ENCODE peak calls at places on chromosomes 6 and 20, in ten cellular contexts. S, A, J, T, U, Q, N, E, V and O are unnamed samples.

GRCh38 chr6:111841822-111842221 is 31.4 kb downstream of the FYN start:
- DNase-seq in S (no peak), A (no peak), J (no peak), T (no peak), U (no peak), Q (no peak), N (no peak), E (peak; percentile 34), V (no peak), O (no peak)

GRCh38 chr6:143559101-143559500 is 47.6 kb upstream of the FUCA2 start:
- DNase-seq in S (no peak), A (no peak), J (no peak), T (no peak), U (no peak), Q (no peak), N (no peak), E (no peak), V (peak; percentile 52), O (no peak)

GRCh38 chr6:95091823-95092436 is 485.4 kb upstream of the MANEA start:
- DNase-seq in S (peak; percentile 38), A (peak; percentile 65), J (no peak), T (no peak), U (peak; percentile 42), Q (no peak), N (peak; percentile 56), E (no peak), V (peak; percentile 60), O (peak; percentile 50)

GRCh38 chr6:26065952-26066380 is 21.3 kb upstream of the HFE start:
- DNase-seq in S (peak; percentile 41), A (peak; percentile 79), J (no peak), T (no peak), U (peak; percentile 63), Q (peak; percentile 72), N (peak; percentile 60), E (peak; percentile 70), V (peak; percentile 90), O (peak; percentile 78)

GRCh38 chr6:24673625-24674024 is 6.7 kb downstream of the ACOT13 start:
- DNase-seq in S (no peak), A (no peak), J (no peak), T (no peak), U (no peak), Q (no peak), N (no peak), E (no peak), V (no peak), O (no peak)

GRCh38 chr20:51752343-51752951 is 15.7 kb downstream of the ATP9A start:
- DNase-seq in S (no peak), A (peak; percentile 93), J (no peak), T (no peak), U (no peak), Q (no peak), N (peak; percentile 100), E (no peak), V (peak; percentile 86), O (peak; percentile 93)

GRCh38 chr20:61387204-61387958 is 135.3 kb downstream of the CDH4 start:
- DNase-seq in S (no peak), A (peak; percentile 54), J (peak; percentile 49), T (no peak), U (peak; percentile 6), Q (peak; percentile 39), N (no peak), E (no peak), V (peak; percentile 59), O (peak; percentile 20)

GRCh38 chr20:41456341-41456740 is 89.7 kb upstream of the EMILIN3 start:
- DNase-seq in S (no peak), A (peak; percentile 89), J (no peak), T (no peak), U (no peak), Q (no peak), N (peak; percentile 80), E (no peak), V (peak; percentile 84), O (no peak)

GRCh38 chr20:11935754-11936551 is 18.3 kb downstream of the BTBD3 start:
- DNase-seq in S (peak; percentile 96), A (no peak), J (no peak), T (no peak), U (no peak), Q (no peak), N (no peak), E (no peak), V (no peak), O (no peak)

GRCh38 chr6:142803027-142803426 is 141.9 kb downstream of the HIVEP2 start:
- DNase-seq in S (no peak), A (no peak), J (no peak), T (no peak), U (no peak), Q (no peak), N (no peak), E (no peak), V (peak; percentile 32), O (no peak)

GRCh38 chr6:20705741-20706140 is 171.5 kb downstream of the CDKAL1 start:
- DNase-seq in S (peak; percentile 49), A (no peak), J (no peak), T (no peak), U (no peak), Q (no peak), N (no peak), E (no peak), V (no peak), O (no peak)

GRCh38 chr6:163356324-163356723 is 58.2 kb upstream of the QKI start:
- DNase-seq in S (no peak), A (no peak), J (no peak), T (no peak), U (no peak), Q (no peak), N (peak; percentile 43), E (no peak), V (peak; percentile 84), O (peak; percentile 12)

GRCh38 chr20:63098195-63098810 is 91.5 kb upstream of the BHLHE23 start:
- DNase-seq in S (no peak), A (no peak), J (no peak), T (no peak), U (no peak), Q (no peak), N (no peak), E (peak; percentile 8), V (no peak), O (no peak)

GRCh38 chr20:57529810-57530209 is 4.9 kb upstream of the CTCFL start:
- DNase-seq in S (no peak), A (no peak), J (no peak), T (no peak), U (no peak), Q (no peak), N (no peak), E (no peak), V (no peak), O (no peak)

GRCh38 chr6:65289491-65289890 is 417.5 kb downstream of the EYS start:
- DNase-seq in S (no peak), A (peak; percentile 5), J (no peak), T (no peak), U (no peak), Q (no peak), N (peak; percentile 34), E (no peak), V (no peak), O (no peak)

GRCh38 chr20:62200491-62201172 is 17.8 kb downstream of the MTG2 start:
- DNase-seq in S (no peak), A (no peak), J (no peak), T (no peak), U (no peak), Q (no peak), N (no peak), E (no peak), V (no peak), O (no peak)

GRCh38 chr6:95094751-95095150 is 482.6 kb upstream of the MANEA start:
- DNase-seq in S (no peak), A (peak; percentile 83), J (no peak), T (no peak), U (no peak), Q (no peak), N (peak; percentile 60), E (no peak), V (peak; percentile 40), O (peak; percentile 20)

GRCh38 chr6:163260111-163260895 is 154.2 kb upstream of the QKI start:
- DNase-seq in S (no peak), A (no peak), J (no peak), T (no peak), U (no peak), Q (no peak), N (no peak), E (no peak), V (no peak), O (no peak)

GRCh38 chr6:129748212-129748900 is 38.4 kb upstream of the ARHGAP18 start:
- DNase-seq in S (peak; percentile 55), A (peak; percentile 47), J (no peak), T (no peak), U (peak; percentile 25), Q (peak; percentile 47), N (no peak), E (peak; percentile 52), V (peak; percentile 53), O (no peak)

GRCh38 chr6:170313716-170314295 is 7.2 kb downstream of the FAM120B start:
- DNase-seq in S (no peak), A (no peak), J (no peak), T (no peak), U (no peak), Q (no peak), N (no peak), E (no peak), V (no peak), O (no peak)

GRCh38 chr6:112235956-112236355 is 18.4 kb downstream of the LAMA4 start:
- DNase-seq in S (no peak), A (peak; percentile 76), J (no peak), T (no peak), U (no peak), Q (no peak), N (no peak), E (no peak), V (peak; percentile 76), O (peak; percentile 40)

GRCh38 chr6:109861946-109862345 is 116.2 kb upstream of the GPR6 start:
- DNase-seq in S (no peak), A (no peak), J (no peak), T (no peak), U (no peak), Q (no peak), N (no peak), E (no peak), V (no peak), O (no peak)

GRCh38 chr6:41426888-41427641 is 91.7 kb downstream of the NCR2 start:
- DNase-seq in S (no peak), A (no peak), J (no peak), T (no peak), U (no peak), Q (no peak), N (no peak), E (no peak), V (no peak), O (no peak)

GRCh38 chr20:44104807-44105517 is 82.0 kb downstream of the JPH2 start:
- DNase-seq in S (peak; percentile 61), A (peak; percentile 47), J (no peak), T (no peak), U (peak; percentile 54), Q (peak; percentile 57), N (no peak), E (no peak), V (peak; percentile 68), O (peak; percentile 47)

GRCh38 chr6:46011241-46012085 is 4.2 kb downstream of the CLIC5 start:
- DNase-seq in S (no peak), A (no peak), J (no peak), T (peak; percentile 15), U (no peak), Q (no peak), N (no peak), E (peak; percentile 81), V (no peak), O (no peak)

GRCh38 chr20:45020236-45020886 is 54.0 kb downstream of the STK4 start:
- DNase-seq in S (no peak), A (peak; percentile 38), J (no peak), T (no peak), U (peak; percentile 42), Q (peak; percentile 19), N (no peak), E (peak; percentile 30), V (no peak), O (no peak)

GRCh38 chr6:53721766-53722165 is 56.2 kb upstream of the KLHL31 start:
- DNase-seq in S (no peak), A (no peak), J (no peak), T (no peak), U (no peak), Q (no peak), N (no peak), E (no peak), V (no peak), O (no peak)

GRCh38 chr6:116008470-116009229 is 52.0 kb downstream of the FRK start:
- DNase-seq in S (no peak), A (peak; percentile 62), J (no peak), T (no peak), U (no peak), Q (no peak), N (peak; percentile 29), E (no peak), V (peak; percentile 82), O (peak; percentile 70)